ENCODE peak calls at places on chromosomes 7 and 10, in six cellular contexts. J is Panc1, I is kidney tubule cell, M is hypothalamus, B is right cardiac atrium, F is EH. O is an unnamed sample.

GRCh38 chr10:49625411-49625810 is 11.6 kb downstream of the CHAT start:
- DNase-seq in F (no peak), M (no peak), B (no peak), J (no peak), I (no peak), O (no peak)

GRCh38 chr7:27303021-27303420 is 60.4 kb downstream of the EVX1 start:
- DNase-seq in I (no peak), M (no peak), B (no peak), F (no peak), J (no peak), O (no peak)

GRCh38 chr10:64535131-64535867 is 1014.1 kb downstream of the REEP3 start:
- DNase-seq in I (no peak), J (no peak), M (no peak), B (no peak), F (no peak), O (no peak)

GRCh38 chr7:133854739-133855138 is 272.4 kb upstream of the LRGUK start:
- DNase-seq in I (peak), B (no peak), J (no peak), M (no peak), F (peak), O (no peak)

GRCh38 chr7:1659696-1660095 is 10.4 kb upstream of the ELFN1 start:
- DNase-seq in I (no peak), M (no peak), J (no peak), F (peak), B (no peak), O (no peak)

GRCh38 chr7:64098-64521 is 128.3 kb upstream of the FAM20C start:
- DNase-seq in I (peak), M (peak), F (peak), B (peak), J (peak), O (no peak)

GRCh38 chr7:106345421-106346166 is 60.8 kb upstream of the NAMPT start:
- DNase-seq in I (peak), B (no peak), M (no peak), J (no peak), F (peak), O (peak)

GRCh38 chr7:112079671-112080070 is 126.5 kb downstream of the DOCK4 start:
- DNase-seq in I (no peak), M (no peak), J (no peak), F (no peak), B (no peak), O (no peak)

GRCh38 chr10:48419714-48420113 is 113.2 kb downstream of the MAPK8 start:
- DNase-seq in I (no peak), J (no peak), B (no peak), M (no peak), F (no peak), O (no peak)

GRCh38 chr7:19442016-19442785 is 266.6 kb downstream of the POLR1F start:
- DNase-seq in J (peak), B (no peak), F (peak), I (peak), M (no peak), O (no peak)